ENCODE peak calls at places on chromosomes 11 and 22, in nine cellular contexts. O is H1, I is upper lobe of left lung, N is esophagus muscularis mucosa, C is sigmoid colon, X is breast epithelium, V is stomach, Q is spleen, L is prostate gland. P is an unnamed sample.

GRCh38 chr22:46071451-46072029 is 78.8 kb upstream of the PPARA start:
- DNase-seq in C (peak; percentile 97), L (peak; percentile 93), X (peak; percentile 96), N (peak; percentile 97), Q (peak; percentile 92), O (no peak), I (peak; percentile 85), V (peak; percentile 91), P (peak; percentile 96)

GRCh38 chr22:46017166-46017565 is 40.2 kb upstream of the WNT7B start:
- DNase-seq in V (no peak), N (no peak), C (no peak), X (no peak), L (no peak), O (no peak), I (no peak), Q (no peak), P (no peak)

GRCh38 chr11:64323373-64323772 is 5.5 kb downstream of the PRDX5 start:
- DNase-seq in N (no peak), Q (no peak), O (no peak), X (no peak), C (no peak), I (no peak), L (no peak), V (no peak), P (no peak)

GRCh38 chr11:23586188-23586587 is 725.9 kb upstream of the CCDC179 start:
- DNase-seq in N (no peak), Q (no peak), X (no peak), L (no peak), I (no peak), V (no peak), O (no peak), C (no peak), P (no peak)

GRCh38 chr22:27718186-27719032 is 83.1 kb downstream of the MN1 start:
- DNase-seq in I (peak; percentile 71), V (peak; percentile 33), C (peak; percentile 92), N (peak; percentile 95), Q (peak; percentile 58), O (no peak), X (peak; percentile 58), L (peak; percentile 9), P (peak; percentile 90)

GRCh38 chr11:116822575-116822974 is 529 bp downstream of the APOA4 start:
- DNase-seq in I (no peak), N (no peak), X (no peak), O (no peak), V (no peak), Q (no peak), L (no peak), C (no peak), P (no peak)

GRCh38 chr11:2085251-2086066 is 53.7 kb downstream of the IGF2 start:
- DNase-seq in O (no peak), N (peak; percentile 66), I (no peak), C (peak; percentile 53), L (peak; percentile 2), X (peak; percentile 25), Q (peak; percentile 51), V (peak; percentile 11), P (peak; percentile 74)

GRCh38 chr11:102555091-102555490 is 24.5 kb upstream of the MMP7 start:
- DNase-seq in V (no peak), Q (no peak), O (no peak), L (no peak), X (no peak), I (no peak), C (no peak), N (no peak), P (no peak)

GRCh38 chr22:45881524-45881875 is 95.5 kb downstream of the WNT7B start:
- DNase-seq in C (peak; percentile 37), Q (peak; percentile 49), N (no peak), X (no peak), V (no peak), O (no peak), I (no peak), L (no peak), P (no peak)

GRCh38 chr11:19441752-19442553 is 201.2 kb upstream of the E2F8 start:
- DNase-seq in L (no peak), X (no peak), C (no peak), Q (no peak), O (no peak), V (peak; percentile 74), I (peak; percentile 28), N (no peak), P (no peak)

GRCh38 chr11:7597620-7598019 is 75.7 kb downstream of the CYB5R2 start:
- DNase-seq in N (no peak), C (no peak), V (peak; percentile 81), L (peak; percentile 92), Q (no peak), O (no peak), I (peak; percentile 86), X (peak; percentile 84), P (peak; percentile 70)

GRCh38 chr11:68038226-68038717 is 553 bp upstream of the TCIRG1 start:
- DNase-seq in Q (peak; percentile 86), N (no peak), L (no peak), X (no peak), I (no peak), O (no peak), V (no peak), C (no peak), P (no peak)

GRCh38 chr11:68037481-68038225 is 1.2 kb upstream of the TCIRG1 start:
- DNase-seq in Q (peak; percentile 80), N (no peak), L (no peak), C (peak; percentile 73), V (peak; percentile 71), I (no peak), X (no peak), O (no peak), P (no peak)

GRCh38 chr11:68039526-68040086 is 781 bp downstream of the TCIRG1 start:
- DNase-seq in X (no peak), Q (peak; percentile 84), L (no peak), N (no peak), I (peak; percentile 52), V (no peak), O (no peak), C (peak; percentile 70), P (peak; percentile 72)

GRCh38 chr11:68040121-68040956 is 1.5 kb downstream of the TCIRG1 start:
- DNase-seq in O (peak; percentile 36), Q (peak; percentile 93), X (no peak), V (peak; percentile 75), L (peak; percentile 56), N (peak; percentile 94), I (peak; percentile 89), C (peak; percentile 88), P (peak; percentile 84)

DNA sequence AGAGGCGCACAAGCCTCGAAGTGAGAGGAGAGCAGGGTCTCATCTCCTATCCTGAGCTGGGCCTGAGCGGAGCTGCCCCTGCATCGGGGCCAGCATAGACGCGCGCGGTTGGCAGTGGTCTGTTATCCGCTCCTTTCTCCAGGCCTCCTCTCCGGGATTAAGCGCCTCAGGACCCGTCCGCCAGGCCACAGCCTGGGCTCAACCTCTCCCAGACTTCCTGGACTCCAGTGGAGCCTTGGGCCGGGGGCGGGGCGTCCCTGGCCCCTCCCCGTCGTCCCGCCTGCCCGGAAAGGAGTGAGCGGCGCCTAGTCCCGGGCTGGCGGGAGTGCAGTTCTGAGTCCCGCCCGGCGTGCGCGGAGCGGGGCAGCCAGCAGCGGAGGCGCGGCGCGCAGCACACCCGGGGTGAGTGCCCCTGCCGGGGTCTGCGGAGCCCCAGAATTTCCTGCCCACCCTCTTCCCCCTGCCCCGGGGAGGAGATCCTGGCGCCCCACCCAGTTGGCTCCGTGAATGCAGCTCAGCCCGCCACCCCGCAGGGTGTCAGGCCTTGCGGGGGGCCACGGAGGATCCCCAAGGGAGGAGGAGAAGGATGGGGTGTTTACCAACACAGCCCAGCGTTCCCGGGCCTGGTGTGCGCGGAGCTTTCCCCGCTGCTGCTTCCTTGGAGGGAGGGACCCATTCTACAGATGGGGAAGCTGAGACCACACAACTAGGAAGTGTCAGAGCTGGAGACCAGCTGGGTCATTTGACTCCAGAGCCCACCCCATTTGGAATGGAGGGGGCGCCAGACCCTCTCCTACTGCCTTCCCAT is at the start of gene TCIRG1:
- DNase-seq in C (peak; percentile 96), N (peak; percentile 96), L (peak; percentile 88), X (peak; percentile 81), Q (peak; percentile 94), V (peak; percentile 92), O (peak; percentile 47), I (peak; percentile 95), P (peak; percentile 91)
- TF ChIP-seq POLR2A in C (peak; percentile 95), N (peak; percentile 94), L (peak; percentile 99), X (peak; percentile 89), Q (peak; percentile 90), V (no peak), O (peak; percentile 46), I (peak; percentile 99), P (no peak)

GRCh38 chr11:47162426-47162825 is 14.3 kb downstream of the ARFGAP2 start:
- DNase-seq in C (no peak), L (no peak), O (no peak), Q (no peak), I (no peak), N (no peak), V (no peak), X (no peak), P (no peak)

GRCh38 chr11:47164321-47164720 is 12.4 kb downstream of the ARFGAP2 start:
- DNase-seq in L (no peak), X (no peak), Q (no peak), N (no peak), O (no peak), C (no peak), I (no peak), V (no peak), P (no peak)

GRCh38 chr11:47161890-47162289 is 14.8 kb downstream of the ARFGAP2 start:
- DNase-seq in O (no peak), V (no peak), X (no peak), Q (no peak), L (no peak), N (no peak), C (no peak), I (no peak), P (no peak)

GRCh38 chr11:47163898-47164297 is 12.8 kb downstream of the ARFGAP2 start:
- DNase-seq in V (no peak), C (no peak), O (no peak), N (no peak), I (no peak), Q (no peak), L (no peak), X (no peak), P (no peak)

GRCh38 chr11:47163198-47163597 is 13.5 kb downstream of the ARFGAP2 start:
- DNase-seq in I (no peak), X (no peak), Q (no peak), O (no peak), N (no peak), V (no peak), L (no peak), C (no peak), P (no peak)
- TF ChIP-seq POLR2AphosphoS5 in I (no peak), X (no peak), Q (no peak), O (no peak), N (no peak), V (no peak), L (no peak), C (no peak), P (no peak)

DNA sequence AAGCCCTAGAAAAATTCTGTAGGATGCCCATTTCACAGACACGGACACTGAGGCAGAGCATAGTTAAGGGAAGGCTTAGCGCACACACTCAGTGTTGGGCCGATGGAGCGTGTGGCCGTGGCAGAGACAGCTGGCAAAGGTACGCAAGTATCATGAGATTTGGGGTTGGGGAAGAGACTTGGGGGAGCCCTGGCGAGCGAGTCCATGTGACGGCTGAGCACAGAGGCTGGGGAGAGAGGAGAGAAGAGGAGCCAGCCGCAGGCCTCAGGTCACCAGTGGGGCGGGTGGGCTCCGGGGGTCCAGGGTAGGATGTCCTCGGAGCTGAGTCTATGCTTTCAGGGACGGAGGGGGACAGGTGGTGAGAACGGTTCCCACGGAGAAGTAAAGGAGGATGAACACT is 311.3 kb downstream of the CTTN start:
- DNase-seq in X (no peak), L (no peak), C (no peak), O (no peak), N (no peak), V (no peak), Q (peak; percentile 45), I (no peak), P (no peak)
- H3K9me3 ChIP-seq in X (no peaks in the 10 kb centered on the region), L (no peaks in the 10 kb centered on the region), C (no peaks in the 10 kb centered on the region), O (peaks cover 4% of the 10 kb centered on the region), N (no peaks in the 10 kb centered on the region), V (no peaks in the 10 kb centered on the region), Q (no peaks in the 10 kb centered on the region), I (no peaks in the 10 kb centered on the region), P (no peaks in the 10 kb centered on the region)

GRCh38 chr11:65493367-65494176 is 5.3 kb upstream of the MALAT1 start:
- DNase-seq in O (no peak), N (no peak), I (peak; percentile 91), X (no peak), L (peak; percentile 87), Q (no peak), V (peak; percentile 88), C (peak; percentile 90), P (peak; percentile 95)
- TF ChIP-seq POLR2A in O (no peak), N (peak; percentile 54), I (peak; percentile 68), X (no peak), L (peak; percentile 67), Q (no peak), V (no peak), C (no peak), P (no peak)